ENCODE peak calls at places on chromosome 22, in ten cellular contexts. N is HEK293T, W is HTR-8/SVneo, Y is iPS DF 6.9, Q is tibial artery, F is T-helper 1 cell, P is GM23338, U is hepatic stellate cell, H is GM12892, V is HT-29. E is an unnamed sample.
A peak's percentile ranks its signal among the peaks of the same experiment; 100 is the strongest.

GRCh38 chr22:37201066-37201820 is 11.0 kb downstream of the SSTR3 start:
- DNase-seq in V (no peak), U (no peak), N (no peak), Y (no peak), W (no peak), F (no peak), H (no peak), Q (peak; percentile 40), P (no peak), E (no peak)

GRCh38 chr22:22084089-22084711 is 101.6 kb upstream of the TOP3B start:
- DNase-seq in W (no peak), V (no peak), N (no peak), H (no peak), P (no peak), F (no peak), U (no peak), Y (no peak), Q (no peak), E (no peak)

GRCh38 chr22:36328635-36329216 is 59.0 kb downstream of the MYH9 start:
- DNase-seq in V (no peak), F (no peak), W (no peak), U (peak; percentile 69), N (no peak), Y (no peak), P (no peak), H (no peak), Q (peak; percentile 92), E (peak; percentile 61)

GRCh38 chr22:35288116-35288515 is 11.6 kb upstream of the TOM1 start:
- DNase-seq in Q (no peak), U (no peak), Y (no peak), V (no peak), P (no peak), F (no peak), N (no peak), H (no peak), W (no peak), E (no peak)

GRCh38 chr22:38707346-38707745 is 1.6 kb downstream of the GTPBP1 start:
- DNase-seq in Y (no peak), W (no peak), V (peak; percentile 55), P (no peak), H (no peak), F (no peak), U (no peak), Q (no peak), N (no peak), E (no peak)

GRCh38 chr22:38952382-38952993 is 4.9 kb upstream of the APOBEC3A start:
- DNase-seq in P (no peak), H (no peak), Q (peak; percentile 38), W (no peak), U (no peak), V (no peak), F (no peak), Y (no peak), N (no peak), E (no peak)

GRCh38 chr22:43186272-43187170 is at the start of gene TTLL12:
- DNase-seq in N (peak; percentile 83), W (peak; percentile 69), Y (no peak), V (peak; percentile 29), Q (no peak), H (peak; percentile 80), U (peak; percentile 78), P (peak; percentile 70), F (peak; percentile 61), E (peak; percentile 50)

GRCh38 chr22:33806191-33806590 is 114.1 kb downstream of the LARGE1 start:
- DNase-seq in F (no peak), U (no peak), H (peak; percentile 15), V (no peak), Y (no peak), P (no peak), Q (no peak), N (no peak), W (no peak), E (no peak)

GRCh38 chr22:20885557-20886323 is 26.9 kb downstream of the SNAP29 start:
- DNase-seq in U (peak; percentile 85), Q (peak; percentile 86), Y (peak; percentile 66), W (peak; percentile 80), H (peak; percentile 51), F (no peak), P (peak; percentile 92), N (peak; percentile 91), V (peak; percentile 97), E (peak; percentile 34)

GRCh38 chr22:19798320-19798665 is 37.7 kb downstream of the TBX1 start:
- DNase-seq in H (no peak), Y (no peak), N (no peak), U (no peak), V (no peak), W (no peak), P (no peak), F (no peak), Q (no peak), E (no peak)

GRCh38 chr22:40203568-40203967 is 25.8 kb downstream of the TNRC6B start:
- DNase-seq in P (no peak), Q (no peak), H (no peak), F (no peak), N (no peak), U (no peak), W (no peak), Y (no peak), V (no peak), E (no peak)

GRCh38 chr22:22547692-22548348 is 11.2 kb downstream of the PRAME start:
- DNase-seq in P (no peak), W (no peak), Q (no peak), F (no peak), U (no peak), Y (no peak), H (no peak), N (no peak), V (no peak), E (no peak)

GRCh38 chr22:21778705-21779363 is 43.2 kb upstream of the YPEL1 start:
- DNase-seq in V (no peak), F (no peak), W (no peak), Q (no peak), U (peak; percentile 80), P (no peak), Y (no peak), H (no peak), N (no peak), E (no peak)

GRCh38 chr22:21591695-21592094 is 24.2 kb downstream of the UBE2L3 start:
- DNase-seq in W (no peak), V (no peak), Y (no peak), Q (peak; percentile 70), F (no peak), H (no peak), N (no peak), U (no peak), P (no peak), E (no peak)

GRCh38 chr22:19691721-19692341 is 22.5 kb upstream of the SEPTIN5 start:
- DNase-seq in P (peak; percentile 73), N (peak; percentile 65), Q (no peak), U (peak; percentile 46), Y (no peak), V (peak; percentile 90), H (no peak), W (no peak), F (no peak), E (no peak)

GRCh38 chr22:24758164-24758799 is 16.2 kb downstream of the PIWIL3 start:
- DNase-seq in N (peak; percentile 54), V (peak; percentile 74), Y (no peak), P (peak; percentile 83), H (no peak), Q (no peak), W (peak; percentile 30), F (no peak), U (peak; percentile 37), E (peak; percentile 68)

GRCh38 chr22:47724030-47724429 is 961.6 kb downstream of the TBC1D22A start:
- DNase-seq in Q (no peak), P (no peak), N (no peak), Y (no peak), H (no peak), F (no peak), W (no peak), U (no peak), V (no peak), E (no peak)

GRCh38 chr22:46286006-46286405 is 10.7 kb upstream of the GTSE1 start:
- DNase-seq in W (no peak), V (no peak), F (no peak), P (no peak), Q (no peak), H (no peak), Y (no peak), N (no peak), U (no peak), E (no peak)

GRCh38 chr22:47294222-47294532 is 531.7 kb downstream of the TBC1D22A start:
- DNase-seq in P (no peak), F (no peak), V (no peak), H (no peak), Q (no peak), N (no peak), U (no peak), Y (no peak), W (no peak), E (no peak)

GRCh38 chr22:37448521-37449150 is 21.4 kb upstream of the ELFN2 start:
- DNase-seq in W (no peak), Q (no peak), F (no peak), P (no peak), Y (no peak), U (no peak), V (no peak), H (no peak), N (no peak), E (no peak)

GRCh38 chr22:16827506-16827905 is 2.3 kb upstream of the XKR3 start:
- DNase-seq in V (no peak), F (no peak), U (no peak), Q (no peak), W (no peak), Y (no peak), P (no peak), N (no peak), H (no peak), E (no peak)

GRCh38 chr22:24053481-24054226 is 42.5 kb downstream of the CABIN1 start:
- DNase-seq in F (no peak), P (no peak), V (no peak), Q (no peak), W (no peak), H (peak; percentile 32), N (no peak), U (no peak), Y (no peak), E (no peak)

GRCh38 chr22:20298803-20299735 is 20.8 kb downstream of the DGCR6L start:
- DNase-seq in H (peak; percentile 74), W (peak; percentile 66), U (peak; percentile 67), Q (peak; percentile 88), F (peak; percentile 85), Y (peak; percentile 68), V (peak; percentile 79), N (peak; percentile 93), P (peak; percentile 92), E (peak; percentile 75)

GRCh38 chr22:24432059-24432853 is 4.9 kb downstream of the ADORA2A start:
- DNase-seq in H (no peak), W (no peak), U (peak; percentile 64), F (no peak), Y (no peak), V (peak; percentile 8), P (no peak), Q (peak; percentile 87), N (no peak), E (no peak)

GRCh38 chr22:42269407-42270177 is 861 bp downstream of the TCF20 start:
- DNase-seq in Y (no peak), V (peak; percentile 65), P (peak; percentile 84), U (peak; percentile 48), H (peak; percentile 84), Q (no peak), N (peak; percentile 64), W (peak; percentile 63), F (peak; percentile 58), E (peak; percentile 80)

GRCh38 chr22:24894998-24895397 is 51.5 kb downstream of the LHFPL7 start:
- DNase-seq in N (no peak), P (peak; percentile 32), U (peak; percentile 30), Y (no peak), H (no peak), W (peak; percentile 7), F (no peak), Q (peak; percentile 91), V (peak; percentile 62), E (no peak)

E was measured in CD8-positive, alpha-beta T cell.